ENCODE peak calls at places on chromosome 1, in five cellular contexts. J is mesenchymal stem cell, T is MM.1S, M is astrocyte, E is IMR-90. O is an unnamed sample.
A peak's percentile ranks its signal among the peaks of the same experiment; 100 is the strongest.

GRCh38 chr1:224703702-224704408 is 87.7 kb downstream of the CNIH3 start:
- DNase-seq in J (no peak), T (no peak), M (no peak), E (no peak), O (no peak)

GRCh38 chr1:14969006-14969405 is 184.5 kb upstream of the TMEM51 start:
- DNase-seq in J (no peak), T (no peak), M (no peak), E (no peak), O (peak; percentile 90)

GRCh38 chr1:31105646-31106045 is 40.1 kb upstream of the PUM1 start:
- DNase-seq in J (peak; percentile 15), T (no peak), M (no peak), E (peak; percentile 23), O (no peak)

GRCh38 chr1:52707927-52708655 is 9.9 kb upstream of the COA7 start:
- DNase-seq in J (peak; percentile 46), T (no peak), M (peak; percentile 91), E (peak; percentile 84), O (no peak)

GRCh38 chr1:38803647-38804046 is 55.9 kb downstream of the RRAGC start:
- DNase-seq in J (peak; percentile 21), T (no peak), M (no peak), E (peak; percentile 6), O (no peak)

GRCh38 chr1:60983701-60984065 is 98.7 kb upstream of the NFIA start:
- DNase-seq in J (no peak), T (no peak), M (no peak), E (no peak), O (no peak)

GRCh38 chr1:2939041-2939552 is 82.2 kb upstream of the ACTRT2 start:
- DNase-seq in J (no peak), T (no peak), M (no peak), E (no peak), O (no peak)

GRCh38 chr1:3463013-3463385 is 8.5 kb downstream of the ARHGEF16 start:
- DNase-seq in J (no peak), T (no peak), M (no peak), E (no peak), O (no peak)

GRCh38 chr1:2249559-2249906 is 21.4 kb downstream of the SKI start:
- DNase-seq in J (no peak), T (no peak), M (no peak), E (no peak), O (no peak)

GRCh38 chr1:114669562-114670082 is at the start of gene DENND2C:
- DNase-seq in J (no peak), T (peak; percentile 41), M (no peak), E (no peak), O (no peak)

GRCh38 chr1:43367026-43367903 is 546 bp downstream of the ELOVL1 start:
- DNase-seq in J (peak; percentile 37), T (peak; percentile 7), M (peak; percentile 40), E (no peak), O (peak; percentile 60)

GRCh38 chr1:64082459-64082858 is 121.0 kb upstream of the UBE2U start:
- DNase-seq in J (peak; percentile 75), T (no peak), M (peak; percentile 47), E (peak; percentile 61), O (no peak)

GRCh38 chr1:224287714-224288113 is 42.3 kb downstream of the NVL start:
- DNase-seq in J (no peak), T (no peak), M (no peak), E (no peak), O (no peak)

GRCh38 chr1:230849451-230850194 is 18.7 kb downstream of the C1orf198 start:
- DNase-seq in J (peak; percentile 87), T (no peak), M (peak; percentile 97), E (peak; percentile 95), O (no peak)

GRCh38 chr1:193519922-193520321 is 333.5 kb upstream of the B3GALT2 start:
- DNase-seq in J (no peak), T (no peak), M (no peak), E (no peak), O (no peak)

GRCh38 chr1:209041936-209042335 is 541.6 kb upstream of the CAMK1G start:
- DNase-seq in J (peak; percentile 21), T (no peak), M (no peak), E (no peak), O (no peak)

GRCh38 chr1:112697781-112698201 is 9.1 kb downstream of the RHOC start:
- DNase-seq in J (no peak), T (no peak), M (no peak), E (no peak), O (no peak)

GRCh38 chr1:63621698-63622097 is 28.5 kb downstream of the PGM1 start:
- DNase-seq in J (peak; percentile 20), T (no peak), M (peak; percentile 92), E (peak; percentile 54), O (no peak)

GRCh38 chr1:211606914-211607751 is 28.2 kb upstream of the SLC30A1 start:
- DNase-seq in J (peak; percentile 69), T (peak; percentile 86), M (no peak), E (no peak), O (no peak)

GRCh38 chr1:92989936-92990582 is 28.8 kb upstream of the DIPK1A start:
- DNase-seq in J (no peak), T (no peak), M (no peak), E (peak; percentile 63), O (peak; percentile 47)

GRCh38 chr1:41537257-41537656 is 52.8 kb upstream of the EDN2 start:
- DNase-seq in J (peak; percentile 2), T (no peak), M (no peak), E (no peak), O (no peak)

GRCh38 chr1:109206324-109206723 is 7.4 kb upstream of the SARS1 start:
- DNase-seq in J (no peak), T (no peak), M (no peak), E (peak; percentile 52), O (no peak)

GRCh38 chr1:12424150-12424549 is 193.9 kb downstream of the DHRS3 start:
- DNase-seq in J (no peak), T (no peak), M (peak; percentile 82), E (peak; percentile 80), O (no peak)

GRCh38 chr1:221778535-221779142 is 36.8 kb upstream of the DUSP10 start:
- DNase-seq in J (no peak), T (peak; percentile 30), M (no peak), E (no peak), O (peak; percentile 60)

GRCh38 chr1:93609536-93609935 is 72.1 kb downstream of the BCAR3 start:
- DNase-seq in J (no peak), T (no peak), M (no peak), E (no peak), O (no peak)

GRCh38 chr1:200367841-200368534 is 41.8 kb downstream of the ZNF281 start:
- DNase-seq in J (peak; percentile 90), T (no peak), M (peak; percentile 97), E (peak; percentile 85), O (no peak)

GRCh38 chr1:235073331-235073967 is 55.2 kb downstream of the TOMM20 start:
- DNase-seq in J (no peak), T (no peak), M (no peak), E (no peak), O (no peak)

GRCh38 chr1:100611086-100611485 is 73.1 kb downstream of the GPR88 start:
- DNase-seq in J (no peak), T (no peak), M (no peak), E (no peak), O (no peak)

GRCh38 chr1:84619383-84620093 is 45.3 kb upstream of the CTBS start:
- DNase-seq in J (peak; percentile 88), T (no peak), M (peak; percentile 86), E (peak; percentile 81), O (no peak)

GRCh38 chr1:77044133-77044849 is 174.9 kb downstream of the PIGK start:
- DNase-seq in J (no peak), T (no peak), M (peak; percentile 12), E (peak; percentile 16), O (no peak)

GRCh38 chr1:93576346-93576745 is 105.3 kb downstream of the BCAR3 start:
- DNase-seq in J (no peak), T (no peak), M (no peak), E (no peak), O (no peak)

GRCh38 chr1:234125283-234125682 is 220.8 kb downstream of the SLC35F3 start:
- DNase-seq in J (peak; percentile 12), T (peak; percentile 17), M (peak; percentile 39), E (peak; percentile 44), O (peak; percentile 78)

GRCh38 chr1:53062731-53063591 is 948 bp downstream of the PODN start:
- DNase-seq in J (peak; percentile 20), T (no peak), M (no peak), E (no peak), O (no peak)

GRCh38 chr1:112172294-112172882 is 182.9 kb upstream of the KCND3 start:
- DNase-seq in J (peak; percentile 48), T (peak; percentile 8), M (peak; percentile 10), E (peak; percentile 34), O (peak; percentile 48)

GRCh38 chr1:48790397-48790796 is 13.7 kb upstream of the BEND5 start:
- DNase-seq in J (no peak), T (peak; percentile 43), M (no peak), E (no peak), O (no peak)
- H2AFZ ChIP-seq in J (no peak overlapping the region), T (peak overlapping the region; percentile 57), M (no peak overlapping the region), E (no peak overlapping the region), O (no peak overlapping the region)

GRCh38 chr1:23698466-23698865 is 6.9 kb downstream of the RPL11 start:
- DNase-seq in J (no peak), T (no peak), M (no peak), E (no peak), O (no peak)

GRCh38 chr1:23699280-23700179 is 7.9 kb downstream of the RPL11 start:
- DNase-seq in J (no peak), T (no peak), M (no peak), E (no peak), O (peak; percentile 17)

GRCh38 chr1:23704834-23705495 is 13.4 kb downstream of the RPL11 start:
- DNase-seq in J (no peak), T (no peak), M (no peak), E (no peak), O (no peak)

GRCh38 chr1:23701310-23701709 is 9.7 kb downstream of the RPL11 start:
- DNase-seq in J (no peak), T (no peak), M (no peak), E (no peak), O (no peak)

GRCh38 chr1:23701996-23702395 is 10.4 kb downstream of the RPL11 start:
- DNase-seq in J (no peak), T (no peak), M (no peak), E (no peak), O (no peak)
- H3K9ac ChIP-seq in J (no peak overlapping the region), T (no peak overlapping the region), M (no peak overlapping the region), E (no peak overlapping the region), O (no peak overlapping the region)

GRCh38 chr1:59107516-59107915 is 189.4 kb upstream of the FGGY start:
- DNase-seq in J (no peak), T (no peak), M (no peak), E (no peak), O (no peak)
- H2AFZ ChIP-seq in J (no peak overlapping the region), T (no peak overlapping the region), M (no peak overlapping the region), E (no peak overlapping the region), O (no peak overlapping the region)

DNA sequence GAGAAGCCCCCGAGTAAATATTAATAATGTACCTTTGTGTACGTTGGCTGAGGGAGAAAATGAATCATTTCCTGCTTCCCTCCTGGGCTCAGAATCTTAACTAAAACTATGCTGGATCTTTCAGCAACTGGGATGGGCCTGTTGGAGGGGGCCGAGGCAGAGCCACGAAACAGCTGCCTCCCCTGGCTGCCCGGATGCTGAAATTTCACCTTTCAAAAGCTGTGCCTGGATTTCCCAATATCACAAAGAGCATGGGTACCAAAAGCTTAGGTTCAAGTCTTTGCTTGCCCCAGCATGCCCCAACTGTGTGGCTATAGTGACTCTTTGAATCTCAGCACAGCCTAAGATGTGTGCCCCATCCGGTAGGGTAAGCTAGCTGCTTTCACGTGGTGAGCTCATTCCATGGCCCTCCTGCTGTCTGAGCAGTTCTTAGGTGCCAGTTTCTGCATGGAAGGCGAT is 473.4 kb downstream of the PTPRU start:
- DNase-seq in J (peak; percentile 55), T (no peak), M (peak; percentile 82), E (peak; percentile 79), O (no peak)
- H3K9ac ChIP-seq in J (peak overlapping the region; percentile 42), T (no peak overlapping the region), M (peak overlapping the region; percentile 71), E (peak overlapping the region; percentile 32), O (no peak overlapping the region)